ENCODE peak calls at places on chromosomes 3 and 15, in four cellular contexts. One of them, this sample, is unnamed.

GRCh38 chr15:92930776-92931175 is 30.7 kb downstream of the CHD2 start:
- DNase-seq in NCI-H774: no peak
- DNase-seq in WTC11: no peak
- DNase-seq in activated naive CD8-positive, alpha-beta T cell treated with anti-CD3 and anti-CD28 coated beads, Interleukin-2, amount 50 U/mL, for 24 hours: no peak
- DNase-seq in this sample: no peak

GRCh38 chr3:141386611-141387110 is 18.4 kb downstream of the ZBTB38 start:
- DNase-seq in NCI-H774: peak
- DNase-seq in activated naive CD8-positive, alpha-beta T cell treated with anti-CD3 and anti-CD28 coated beads, Interleukin-2, amount 50 U/mL, for 24 hours: no peak
- DNase-seq in WTC11: no peak
- DNase-seq in this sample: no peak

GRCh38 chr3:94063497-94064119 is 747 bp downstream of the NSUN3 start:
- DNase-seq in activated naive CD8-positive, alpha-beta T cell treated with anti-CD3 and anti-CD28 coated beads, Interleukin-2, amount 50 U/mL, for 24 hours: no peak
- DNase-seq in WTC11: no peak
- DNase-seq in NCI-H774: no peak
- DNase-seq in this sample: no peak

GRCh38 chr15:35107122-35107521 is 22.0 kb upstream of the NANOGP8 start:
- DNase-seq in NCI-H774: no peak
- DNase-seq in activated naive CD8-positive, alpha-beta T cell treated with anti-CD3 and anti-CD28 coated beads, Interleukin-2, amount 50 U/mL, for 24 hours: no peak
- DNase-seq in WTC11: no peak
- DNase-seq in this sample: no peak

GRCh38 chr15:88995449-88995848 is 82.3 kb upstream of the MFGE8 start:
- DNase-seq in WTC11: no peak
- DNase-seq in activated naive CD8-positive, alpha-beta T cell treated with anti-CD3 and anti-CD28 coated beads, Interleukin-2, amount 50 U/mL, for 24 hours: no peak
- DNase-seq in NCI-H774: no peak
- DNase-seq in this sample: no peak

GRCh38 chr15:65824031-65824743 is 32.1 kb upstream of the DENND4A start:
- DNase-seq in WTC11: peak
- DNase-seq in activated naive CD8-positive, alpha-beta T cell treated with anti-CD3 and anti-CD28 coated beads, Interleukin-2, amount 50 U/mL, for 24 hours: no peak
- DNase-seq in NCI-H774: peak
- DNase-seq in this sample: no peak

GRCh38 chr15:100338971-100339444 is 2.8 kb downstream of the ADAMTS17 start:
- DNase-seq in NCI-H774: peak
- DNase-seq in activated naive CD8-positive, alpha-beta T cell treated with anti-CD3 and anti-CD28 coated beads, Interleukin-2, amount 50 U/mL, for 24 hours: peak
- DNase-seq in WTC11: peak
- DNase-seq in this sample: no peak

GRCh38 chr15:47870956-47871625 is 153.8 kb downstream of the SEMA6D start:
- DNase-seq in NCI-H774: peak
- DNase-seq in activated naive CD8-positive, alpha-beta T cell treated with anti-CD3 and anti-CD28 coated beads, Interleukin-2, amount 50 U/mL, for 24 hours: no peak
- DNase-seq in WTC11: no peak
- DNase-seq in this sample: no peak

GRCh38 chr3:176293277-176293676 is 904.0 kb downstream of the TBL1XR1 start:
- DNase-seq in WTC11: no peak
- DNase-seq in activated naive CD8-positive, alpha-beta T cell treated with anti-CD3 and anti-CD28 coated beads, Interleukin-2, amount 50 U/mL, for 24 hours: no peak
- DNase-seq in NCI-H774: no peak
- DNase-seq in this sample: no peak

GRCh38 chr3:114418724-114419543 is 125.1 kb downstream of the TIGIT start:
- DNase-seq in NCI-H774: peak
- DNase-seq in activated naive CD8-positive, alpha-beta T cell treated with anti-CD3 and anti-CD28 coated beads, Interleukin-2, amount 50 U/mL, for 24 hours: no peak
- DNase-seq in WTC11: no peak
- DNase-seq in this sample: no peak

GRCh38 chr3:11140054-11140712 is 14.1 kb upstream of the HRH1 start:
- DNase-seq in NCI-H774: peak
- DNase-seq in activated naive CD8-positive, alpha-beta T cell treated with anti-CD3 and anti-CD28 coated beads, Interleukin-2, amount 50 U/mL, for 24 hours: peak
- DNase-seq in WTC11: no peak
- DNase-seq in this sample: no peak

GRCh38 chr15:90201150-90201943 is at the start of gene SEMA4B:
- DNase-seq in WTC11: peak
- DNase-seq in activated naive CD8-positive, alpha-beta T cell treated with anti-CD3 and anti-CD28 coated beads, Interleukin-2, amount 50 U/mL, for 24 hours: peak
- DNase-seq in NCI-H774: peak
- DNase-seq in this sample: peak

GRCh38 chr15:74599156-74599555 is 16.5 kb upstream of the CLK3 start:
- DNase-seq in activated naive CD8-positive, alpha-beta T cell treated with anti-CD3 and anti-CD28 coated beads, Interleukin-2, amount 50 U/mL, for 24 hours: no peak
- DNase-seq in WTC11: no peak
- DNase-seq in NCI-H774: no peak
- DNase-seq in this sample: no peak

GRCh38 chr15:78272776-78273175 is 8.4 kb downstream of the DNAJA4 start:
- DNase-seq in activated naive CD8-positive, alpha-beta T cell treated with anti-CD3 and anti-CD28 coated beads, Interleukin-2, amount 50 U/mL, for 24 hours: no peak
- DNase-seq in NCI-H774: no peak
- DNase-seq in WTC11: no peak
- DNase-seq in this sample: no peak

GRCh38 chr3:126926684-126927404 is 56.1 kb upstream of the PLXNA1 start:
- DNase-seq in activated naive CD8-positive, alpha-beta T cell treated with anti-CD3 and anti-CD28 coated beads, Interleukin-2, amount 50 U/mL, for 24 hours: no peak
- DNase-seq in NCI-H774: no peak
- DNase-seq in WTC11: no peak
- DNase-seq in this sample: no peak

GRCh38 chr3:155941354-155941753 is 70.9 kb downstream of the GMPS start:
- DNase-seq in WTC11: no peak
- DNase-seq in NCI-H774: no peak
- DNase-seq in activated naive CD8-positive, alpha-beta T cell treated with anti-CD3 and anti-CD28 coated beads, Interleukin-2, amount 50 U/mL, for 24 hours: no peak
- DNase-seq in this sample: no peak

GRCh38 chr3:93973160-93974126 is at the start of gene PROS1:
- DNase-seq in WTC11: peak
- DNase-seq in activated naive CD8-positive, alpha-beta T cell treated with anti-CD3 and anti-CD28 coated beads, Interleukin-2, amount 50 U/mL, for 24 hours: peak
- DNase-seq in NCI-H774: peak
- DNase-seq in this sample: peak

GRCh38 chr3:15206662-15207576 is 873 bp downstream of the CAPN7 start:
- DNase-seq in WTC11: no peak
- DNase-seq in NCI-H774: no peak
- DNase-seq in activated naive CD8-positive, alpha-beta T cell treated with anti-CD3 and anti-CD28 coated beads, Interleukin-2, amount 50 U/mL, for 24 hours: peak
- DNase-seq in this sample: no peak

GRCh38 chr15:62079594-62079993 is 12.8 kb downstream of the C2CD4A start:
- DNase-seq in activated naive CD8-positive, alpha-beta T cell treated with anti-CD3 and anti-CD28 coated beads, Interleukin-2, amount 50 U/mL, for 24 hours: no peak
- DNase-seq in NCI-H774: no peak
- DNase-seq in WTC11: no peak
- DNase-seq in this sample: no peak

GRCh38 chr3:10550705-10551104 is 45.3 kb upstream of the ATP2B2 start:
- DNase-seq in WTC11: no peak
- DNase-seq in NCI-H774: no peak
- DNase-seq in activated naive CD8-positive, alpha-beta T cell treated with anti-CD3 and anti-CD28 coated beads, Interleukin-2, amount 50 U/mL, for 24 hours: no peak
- DNase-seq in this sample: peak

GRCh38 chr3:188868803-188869202 is 303.0 kb upstream of the TPRG1 start:
- DNase-seq in WTC11: no peak
- DNase-seq in NCI-H774: no peak
- DNase-seq in activated naive CD8-positive, alpha-beta T cell treated with anti-CD3 and anti-CD28 coated beads, Interleukin-2, amount 50 U/mL, for 24 hours: no peak
- DNase-seq in this sample: no peak

GRCh38 chr3:138912237-138912636 is 34.7 kb downstream of the FOXL2 start:
- DNase-seq in activated naive CD8-positive, alpha-beta T cell treated with anti-CD3 and anti-CD28 coated beads, Interleukin-2, amount 50 U/mL, for 24 hours: no peak
- DNase-seq in WTC11: no peak
- DNase-seq in NCI-H774: no peak
- DNase-seq in this sample: no peak

GRCh38 chr3:187621881-187622280 is 48.3 kb downstream of the SST start:
- DNase-seq in activated naive CD8-positive, alpha-beta T cell treated with anti-CD3 and anti-CD28 coated beads, Interleukin-2, amount 50 U/mL, for 24 hours: no peak
- DNase-seq in WTC11: no peak
- DNase-seq in NCI-H774: no peak
- DNase-seq in this sample: no peak

GRCh38 chr15:45642203-45642932 is 7.5 kb downstream of the SQOR start:
- DNase-seq in WTC11: no peak
- DNase-seq in activated naive CD8-positive, alpha-beta T cell treated with anti-CD3 and anti-CD28 coated beads, Interleukin-2, amount 50 U/mL, for 24 hours: no peak
- DNase-seq in NCI-H774: no peak
- DNase-seq in this sample: no peak

GRCh38 chr3:70829101-70829500 is 516.7 kb upstream of the MDFIC2 start:
- DNase-seq in NCI-H774: no peak
- DNase-seq in activated naive CD8-positive, alpha-beta T cell treated with anti-CD3 and anti-CD28 coated beads, Interleukin-2, amount 50 U/mL, for 24 hours: no peak
- DNase-seq in WTC11: no peak
- DNase-seq in this sample: no peak

GRCh38 chr15:36183207-36183606 is 396.2 kb upstream of the CDIN1 start:
- DNase-seq in activated naive CD8-positive, alpha-beta T cell treated with anti-CD3 and anti-CD28 coated beads, Interleukin-2, amount 50 U/mL, for 24 hours: no peak
- DNase-seq in NCI-H774: no peak
- DNase-seq in WTC11: no peak
- DNase-seq in this sample: no peak

GRCh38 chr3:48399387-48400172 is 27.6 kb downstream of the FBXW12 start:
- DNase-seq in activated naive CD8-positive, alpha-beta T cell treated with anti-CD3 and anti-CD28 coated beads, Interleukin-2, amount 50 U/mL, for 24 hours: no peak
- DNase-seq in WTC11: no peak
- DNase-seq in NCI-H774: no peak
- DNase-seq in this sample: no peak

GRCh38 chr15:85804481-85805165 is 9.9 kb upstream of the KLHL25 start:
- DNase-seq in WTC11: no peak
- DNase-seq in NCI-H774: no peak
- DNase-seq in activated naive CD8-positive, alpha-beta T cell treated with anti-CD3 and anti-CD28 coated beads, Interleukin-2, amount 50 U/mL, for 24 hours: no peak
- DNase-seq in this sample: no peak

GRCh38 chr15:43509002-43509922 is 8.1 kb upstream of the MAP1A start:
- DNase-seq in WTC11: no peak
- DNase-seq in NCI-H774: no peak
- DNase-seq in activated naive CD8-positive, alpha-beta T cell treated with anti-CD3 and anti-CD28 coated beads, Interleukin-2, amount 50 U/mL, for 24 hours: no peak
- DNase-seq in this sample: peak

GRCh38 chr3:98768961-98769360 is 5.8 kb downstream of the ST3GAL6 start:
- DNase-seq in activated naive CD8-positive, alpha-beta T cell treated with anti-CD3 and anti-CD28 coated beads, Interleukin-2, amount 50 U/mL, for 24 hours: no peak
- DNase-seq in NCI-H774: no peak
- DNase-seq in WTC11: no peak
- DNase-seq in this sample: no peak

This sample was measured in upper lobe of right lung.